ENCODE peak calls at places on chromosomes 12 and 14, in seven cellular contexts. U, C, S, D, Q, P and X are unnamed samples.

GRCh38 chr12:1915082-1915968 is 3.1 kb downstream of the CACNA2D4 start:
- DNase-seq in U (no peak), C (peak), S (no peak), D (no peak), Q (no peak), P (no peak), X (no peak)

GRCh38 chr14:68790656-68791077 is 2.2 kb downstream of the ZFP36L1 start:
- DNase-seq in U (no peak), C (no peak), S (no peak), D (peak), Q (no peak), P (no peak), X (no peak)

GRCh38 chr12:131698286-131698685 is 12.6 kb upstream of the SFSWAP start:
- DNase-seq in U (no peak), C (no peak), S (no peak), D (no peak), Q (no peak), P (no peak), X (no peak)

GRCh38 chr12:45655186-45655585 is 74.3 kb upstream of the ARID2 start:
- DNase-seq in U (no peak), C (no peak), S (no peak), D (peak), Q (peak), P (no peak), X (peak)

GRCh38 chr12:78085562-78086182 is 255.0 kb downstream of the NAV3 start:
- DNase-seq in U (no peak), C (no peak), S (no peak), D (no peak), Q (no peak), P (no peak), X (peak)

GRCh38 chr12:127262658-127263057 is 1004.3 kb upstream of the TMEM132C start:
- DNase-seq in U (no peak), C (no peak), S (no peak), D (no peak), Q (no peak), P (no peak), X (no peak)

GRCh38 chr14:58368951-58369350 is 26.8 kb upstream of the TOMM20L start:
- DNase-seq in U (no peak), C (no peak), S (no peak), D (no peak), Q (no peak), P (no peak), X (peak)

GRCh38 chr12:66236969-66237368 is 48.0 kb downstream of the IRAK3 start:
- DNase-seq in U (no peak), C (no peak), S (no peak), D (no peak), Q (no peak), P (no peak), X (no peak)

GRCh38 chr14:31951638-31951964 is 125.5 kb upstream of the ARHGAP5 start:
- DNase-seq in U (no peak), C (no peak), S (no peak), D (peak), Q (no peak), P (no peak), X (no peak)

GRCh38 chr12:77372026-77372425 is 306.7 kb upstream of the E2F7 start:
- DNase-seq in U (no peak), C (no peak), S (no peak), D (no peak), Q (no peak), P (no peak), X (no peak)

GRCh38 chr12:11653215-11653753 is 3.8 kb downstream of the ETV6 start:
- DNase-seq in U (no peak), C (no peak), S (no peak), D (no peak), Q (no peak), P (no peak), X (peak)

GRCh38 chr12:83432176-83432719 is 745.5 kb downstream of the TMTC2 start:
- DNase-seq in U (no peak), C (peak), S (no peak), D (peak), Q (no peak), P (no peak), X (no peak)

GRCh38 chr14:96762650-96763049 is 34.5 kb upstream of the VRK1 start:
- DNase-seq in U (peak), C (peak), S (peak), D (peak), Q (peak), P (peak), X (peak)

GRCh38 chr12:70248916-70249315 is 5.7 kb downstream of the CNOT2 start:
- DNase-seq in U (no peak), C (no peak), S (no peak), D (no peak), Q (no peak), P (no peak), X (no peak)

GRCh38 chr12:132046561-132046960 is 96.8 kb downstream of the EP400 start:
- DNase-seq in U (no peak), C (no peak), S (peak), D (peak), Q (no peak), P (no peak), X (peak)

GRCh38 chr12:25694072-25694471 is 141.0 kb upstream of the LMNTD1 start:
- DNase-seq in U (no peak), C (no peak), S (peak), D (no peak), Q (no peak), P (no peak), X (peak)

GRCh38 chr12:47748507-47748828 is 10.2 kb downstream of the RAPGEF3 start:
- DNase-seq in U (no peak), C (no peak), S (no peak), D (no peak), Q (no peak), P (no peak), X (no peak)

GRCh38 chr14:23494223-23494622 is 24.7 kb downstream of the NGDN start:
- DNase-seq in U (peak), C (peak), S (no peak), D (peak), Q (no peak), P (no peak), X (peak)

GRCh38 chr12:96831346-96831745 is 75.7 kb upstream of the NEDD1 start:
- DNase-seq in U (no peak), C (no peak), S (peak), D (no peak), Q (no peak), P (no peak), X (no peak)

GRCh38 chr12:31346211-31346610 is 20.3 kb upstream of the SINHCAF start:
- DNase-seq in U (no peak), C (no peak), S (no peak), D (no peak), Q (no peak), P (no peak), X (no peak)

GRCh38 chr12:123031171-123031845 is 50.8 kb downstream of the ARL6IP4 start:
- DNase-seq in U (no peak), C (no peak), S (no peak), D (no peak), Q (no peak), P (no peak), X (no peak)

GRCh38 chr12:107032266-107032665 is 45.3 kb upstream of the MTERF2 start:
- DNase-seq in U (no peak), C (no peak), S (no peak), D (peak), Q (no peak), P (no peak), X (no peak)

GRCh38 chr12:124917841-124918621 is 3.6 kb upstream of the UBC start:
- DNase-seq in U (no peak), C (no peak), S (no peak), D (peak), Q (peak), P (no peak), X (peak)

GRCh38 chr12:39872425-39872824 is 233.5 kb downstream of the SLC2A13 start:
- DNase-seq in U (no peak), C (no peak), S (no peak), D (no peak), Q (no peak), P (no peak), X (no peak)

GRCh38 chr14:95220663-95221231 is 63.4 kb upstream of the DICER1 start:
- DNase-seq in U (no peak), C (no peak), S (peak), D (peak), Q (no peak), P (no peak), X (peak)

GRCh38 chr14:32593290-32593942 is 264.3 kb downstream of the AKAP6 start:
- DNase-seq in U (no peak), C (no peak), S (peak), D (peak), Q (no peak), P (no peak), X (peak)

GRCh38 chr14:23831591-23831990 is 122.0 kb upstream of the DHRS4 start:
- DNase-seq in U (no peak), C (no peak), S (no peak), D (no peak), Q (no peak), P (no peak), X (no peak)

GRCh38 chr12:122909442-122910288 is 13.7 kb upstream of the VPS37B start:
- DNase-seq in U (no peak), C (peak), S (no peak), D (no peak), Q (peak), P (no peak), X (no peak)

GRCh38 chr12:106058256-106059182 is 80.2 kb downstream of the NUAK1 start:
- DNase-seq in U (no peak), C (no peak), S (peak), D (no peak), Q (peak), P (no peak), X (peak)

GRCh38 chr14:70955543-70956480 is 48.6 kb downstream of the PCNX1 start:
- DNase-seq in U (no peak), C (no peak), S (peak), D (peak), Q (no peak), P (no peak), X (peak)

GRCh38 chr14:69921052-69921451 is 41.8 kb downstream of the SMOC1 start:
- DNase-seq in U (no peak), C (no peak), S (peak), D (no peak), Q (no peak), P (no peak), X (peak)
- H3K23ac ChIP-seq in U (no peak), C (no peak), S (no peak), D (no peak), Q (no peak), P (no peak), X (peak)

GRCh38 chr12:93247313-93248057 is 130.2 kb upstream of the NUDT4 start:
- DNase-seq in U (no peak), C (no peak), S (no peak), D (no peak), Q (no peak), P (no peak), X (peak)

GRCh38 chr12:93244514-93245077 is 133.1 kb upstream of the NUDT4 start:
- DNase-seq in U (no peak), C (no peak), S (no peak), D (no peak), Q (no peak), P (no peak), X (no peak)

GRCh38 chr12:93243689-93244513 is 133.8 kb upstream of the NUDT4 start:
- DNase-seq in U (no peak), C (no peak), S (peak), D (no peak), Q (peak), P (no peak), X (peak)

GRCh38 chr12:93243382-93243688 is 134.4 kb upstream of the NUDT4 start:
- DNase-seq in U (no peak), C (no peak), S (no peak), D (no peak), Q (no peak), P (no peak), X (no peak)

DNA sequence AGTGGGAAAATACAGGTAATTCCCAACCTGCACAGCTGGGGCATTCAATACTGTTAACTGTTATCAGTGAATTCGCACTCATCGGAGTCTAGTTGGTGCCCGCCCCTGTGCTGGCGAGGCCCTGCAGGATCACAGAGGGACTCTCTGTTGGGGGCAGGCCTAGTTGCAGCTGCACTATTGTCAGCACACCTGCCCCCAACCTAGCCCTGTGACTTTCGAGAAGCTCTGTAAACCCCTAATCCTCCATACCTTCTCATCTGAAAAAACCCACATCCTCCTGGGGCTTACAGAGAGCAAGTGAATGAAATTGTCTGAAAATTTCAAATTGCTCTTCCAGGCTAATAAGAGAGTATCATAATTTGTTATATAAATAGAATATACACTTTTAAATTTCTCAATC is 132.2 kb upstream of the NUDT4 start:
- DNase-seq in U (no peak), C (no peak), S (no peak), D (peak), Q (no peak), P (no peak), X (no peak)
- H3K23ac ChIP-seq in U (no peak), C (no peak), S (no peak), D (no peak), Q (no peak), P (no peak), X (no peak)

GRCh38 chr14:104803916-104804371 is 3.0 kb downstream of the ZBTB42 start:
- DNase-seq in U (no peak), C (no peak), S (no peak), D (no peak), Q (no peak), P (no peak), X (peak)

GRCh38 chr14:104802913-104803184 is 1.9 kb downstream of the ZBTB42 start:
- DNase-seq in U (no peak), C (no peak), S (no peak), D (no peak), Q (no peak), P (no peak), X (no peak)

GRCh38 chr14:104802120-104802912 is 1.4 kb downstream of the ZBTB42 start:
- DNase-seq in U (no peak), C (no peak), S (no peak), D (no peak), Q (no peak), P (no peak), X (no peak)

GRCh38 chr14:104804481-104805325 is 3.8 kb downstream of the ZBTB42 start:
- DNase-seq in U (no peak), C (no peak), S (no peak), D (no peak), Q (no peak), P (no peak), X (no peak)

GRCh38 chr14:104803280-104803915 is 2.5 kb downstream of the ZBTB42 start:
- DNase-seq in U (no peak), C (no peak), S (no peak), D (no peak), Q (peak), P (no peak), X (no peak)
- H3K23ac ChIP-seq in U (no peak), C (no peak), S (no peak), D (no peak), Q (no peak), P (no peak), X (no peak)

DNA sequence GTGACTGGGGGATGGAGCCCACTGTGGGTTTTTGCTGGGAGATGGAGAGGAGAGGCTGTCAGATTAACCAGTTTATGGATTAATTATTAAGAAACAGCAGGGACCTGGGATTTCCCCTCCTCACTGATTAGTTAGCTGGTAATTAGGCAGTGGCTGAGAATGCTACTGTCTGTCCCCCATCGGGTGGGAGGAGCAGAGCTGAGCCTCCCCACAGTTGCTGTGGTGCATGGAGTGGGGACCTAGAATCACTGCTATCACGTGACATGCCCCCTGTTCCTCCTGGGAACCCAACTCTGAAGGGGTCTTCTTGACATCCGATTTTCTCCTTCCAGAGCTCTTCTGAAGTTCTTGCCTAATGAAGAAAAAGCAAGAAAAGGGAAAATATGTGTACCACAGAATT is 264.0 kb downstream of the RGS6 start:
- DNase-seq in U (no peak), C (no peak), S (no peak), D (no peak), Q (no peak), P (no peak), X (no peak)
- H3K23ac ChIP-seq in U (no peak), C (no peak), S (no peak), D (no peak), Q (no peak), P (no peak), X (no peak)

GRCh38 chr14:93092606-93093556 is 22.8 kb downstream of the ITPK1 start:
- DNase-seq in U (no peak), C (no peak), S (no peak), D (no peak), Q (no peak), P (no peak), X (no peak)
- H3K23ac ChIP-seq in U (no peak), C (no peak), S (peak), D (no peak), Q (no peak), P (no peak), X (no peak)

GRCh38 chr12:120168337-120168736 is 26.2 kb downstream of the GCN1 start:
- DNase-seq in U (no peak), C (no peak), S (no peak), D (no peak), Q (no peak), P (no peak), X (no peak)

GRCh38 chr12:120170631-120171030 is 23.9 kb downstream of the GCN1 start:
- DNase-seq in U (no peak), C (no peak), S (no peak), D (no peak), Q (no peak), P (no peak), X (no peak)

GRCh38 chr12:120167529-120168095 is 26.9 kb downstream of the GCN1 start:
- DNase-seq in U (no peak), C (no peak), S (no peak), D (no peak), Q (no peak), P (no peak), X (no peak)

GRCh38 chr12:120172053-120172452 is 22.5 kb downstream of the GCN1 start:
- DNase-seq in U (no peak), C (no peak), S (no peak), D (no peak), Q (no peak), P (no peak), X (no peak)

GRCh38 chr12:120169946-120170345 is 24.6 kb downstream of the GCN1 start:
- DNase-seq in U (no peak), C (no peak), S (no peak), D (no peak), Q (no peak), P (no peak), X (no peak)
- H3K23ac ChIP-seq in U (no peak), C (no peak), S (no peak), D (no peak), Q (no peak), P (no peak), X (no peak)

DNA sequence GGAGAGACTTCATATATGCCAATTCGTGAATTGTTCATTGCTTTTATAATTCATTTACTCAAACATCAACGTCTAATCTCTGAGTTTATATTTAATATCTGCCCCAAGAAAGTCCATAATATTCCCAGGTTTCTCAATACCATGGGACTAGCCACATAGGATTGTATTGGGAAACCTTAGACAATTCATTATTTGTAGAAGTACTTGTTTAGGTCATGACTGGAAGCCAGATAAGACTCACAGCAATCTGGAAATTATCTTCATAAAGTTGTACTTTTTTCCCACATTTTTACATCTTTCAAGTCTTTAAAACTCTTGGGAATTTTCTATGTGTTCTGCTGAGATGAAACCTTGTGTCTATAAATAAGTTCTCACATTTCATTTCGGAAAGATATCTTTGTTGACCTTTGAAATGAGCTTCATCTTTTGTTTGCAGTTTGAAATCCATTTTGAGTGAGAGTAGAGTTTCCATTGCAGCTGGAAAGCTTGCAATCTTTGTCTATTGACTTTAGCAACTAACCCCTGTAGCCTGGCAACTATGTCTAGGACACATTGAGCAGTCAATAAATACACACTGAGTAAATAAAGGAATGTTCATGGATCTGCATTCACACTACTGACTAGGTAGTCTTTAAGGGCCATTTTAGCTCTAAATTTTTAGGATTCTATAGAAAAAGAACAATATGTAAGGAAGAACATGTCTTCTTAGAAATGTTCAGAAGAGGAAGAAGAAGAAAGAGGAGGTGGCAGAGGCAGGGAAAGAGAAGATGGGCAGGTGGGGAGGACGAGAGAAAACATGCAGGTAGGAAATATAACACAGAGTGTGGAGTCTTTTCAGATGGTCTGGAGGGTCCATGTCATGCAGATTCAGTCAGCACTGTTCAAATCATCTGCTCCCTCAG is 154.4 kb downstream of the LRIG3 start:
- DNase-seq in U (no peak), C (no peak), S (peak), D (no peak), Q (no peak), P (no peak), X (peak)
- H3K23ac ChIP-seq in U (no peak), C (no peak), S (no peak), D (no peak), Q (no peak), P (no peak), X (peak)

GRCh38 chr14:92673601-92674000 is 74.8 kb downstream of the LGMN start:
- DNase-seq in U (no peak), C (no peak), S (no peak), D (no peak), Q (no peak), P (no peak), X (no peak)
- H3K23ac ChIP-seq in U (no peak), C (no peak), S (no peak), D (no peak), Q (no peak), P (no peak), X (no peak)